ENCODE peak calls at places on chromosomes 12 and 14, in six cellular contexts. O is BJ, D is neural crest cell, W is K562, B is HL-60, R is brain microvascular endothelial cell. Y is an unnamed sample.

GRCh38 chr12:9735601-9736000 is 2.7 kb upstream of the CLECL1 start:
- DNase-seq in B (no peak), D (no peak), R (no peak), O (no peak), W (no peak), Y (no peak)

GRCh38 chr14:76810953-76811400 is 1.7 kb downstream of the ANGEL1 start:
- DNase-seq in D (no peak), R (peak; percentile 37), W (no peak), O (no peak), B (no peak), Y (no peak)

GRCh38 chr14:103628684-103629502 is at the start of gene KLC1:
- DNase-seq in O (no peak), B (peak; percentile 76), W (peak; percentile 84), D (peak; percentile 81), R (no peak), Y (no peak)

GRCh38 chr12:13959131-13959734 is 22.2 kb downstream of the GRIN2B start:
- DNase-seq in R (no peak), O (no peak), B (no peak), D (no peak), W (no peak), Y (no peak)

GRCh38 chr12:127964717-127965116 is 302.3 kb upstream of the TMEM132C start:
- DNase-seq in B (no peak), R (peak; percentile 77), O (no peak), D (no peak), W (no peak), Y (no peak)

GRCh38 chr14:61342486-61342885 is 21.1 kb downstream of the PRKCH start:
- DNase-seq in D (no peak), B (no peak), O (no peak), W (no peak), R (no peak), Y (no peak)

GRCh38 chr14:51370758-51371386 is 130.8 kb downstream of the TMX1 start:
- DNase-seq in O (no peak), D (no peak), W (no peak), R (peak; percentile 56), B (no peak), Y (no peak)

GRCh38 chr12:48910196-48910595 is 15.1 kb downstream of the FKBP11 start:
- DNase-seq in B (no peak), O (no peak), W (no peak), R (no peak), D (no peak), Y (no peak)

GRCh38 chr14:56243110-56243509 is 124.9 kb downstream of the PELI2 start:
- DNase-seq in R (no peak), D (no peak), B (no peak), W (no peak), O (no peak), Y (no peak)

GRCh38 chr14:56244138-56244789 is 126.1 kb downstream of the PELI2 start:
- DNase-seq in W (no peak), O (peak; percentile 78), D (no peak), R (peak; percentile 23), B (peak; percentile 77), Y (peak; percentile 68)

GRCh38 chr14:56248442-56248841 is 130.2 kb downstream of the PELI2 start:
- DNase-seq in D (no peak), B (no peak), W (no peak), O (no peak), R (no peak), Y (no peak)

DNA sequence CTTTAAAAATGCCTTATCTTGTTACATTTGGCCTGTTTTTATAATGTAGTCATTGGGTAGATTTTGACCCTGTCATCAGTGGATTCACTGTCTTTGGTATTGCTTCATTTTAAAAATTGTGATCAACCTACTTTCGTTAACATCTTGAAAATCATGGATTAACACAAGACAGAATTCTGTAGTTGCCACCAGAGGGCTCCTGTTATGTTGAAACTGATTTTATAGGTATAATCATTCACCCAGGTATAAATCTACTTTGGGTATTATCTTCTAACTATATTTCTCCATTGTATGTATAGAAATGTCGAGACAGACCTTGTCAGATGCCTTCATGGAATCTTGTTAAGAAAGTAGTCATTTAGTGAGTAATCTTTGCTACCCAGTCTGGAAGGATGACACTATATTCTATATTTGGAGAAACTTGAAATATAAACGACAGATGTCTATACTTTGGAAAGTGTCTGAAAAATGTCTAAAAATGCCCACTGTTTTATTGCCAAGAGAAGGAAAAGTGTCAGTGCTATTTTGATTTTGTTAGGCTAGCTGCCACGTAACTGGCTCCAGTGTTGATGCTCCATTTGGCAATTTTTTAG is 129.4 kb downstream of the PELI2 start:
- DNase-seq in D (no peak), O (no peak), W (no peak), R (no peak), B (no peak), Y (no peak)
- TF ChIP-seq CTCF in D (peak; percentile 56), O (peak; percentile 39), W (no peak), R (peak; percentile 36), B (no peak), Y (peak; percentile 10)

DNA sequence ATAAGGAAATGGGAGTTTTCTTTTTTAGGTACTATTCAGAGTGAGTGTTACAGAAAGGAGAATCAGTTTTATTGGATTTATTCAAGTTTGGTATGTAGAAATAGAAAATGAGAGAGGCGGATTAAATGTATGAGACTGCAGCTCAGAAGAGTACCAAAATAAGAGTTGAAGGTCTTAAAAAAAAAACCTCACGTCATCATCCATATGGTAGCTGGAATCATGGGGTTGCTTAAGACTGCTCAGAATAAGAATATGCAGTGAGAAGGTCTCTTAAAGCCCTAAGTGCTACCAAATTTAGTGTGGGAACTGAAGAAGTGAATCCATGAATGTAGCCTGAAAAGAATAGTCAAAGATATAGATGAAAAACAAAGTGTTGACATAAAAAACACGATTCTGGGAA is 825.5 kb upstream of the SEL1L start:
- DNase-seq in B (no peak), R (no peak), O (no peak), W (no peak), D (no peak), Y (no peak)
- TF ChIP-seq CTCF in B (no peak), R (no peak), O (no peak), W (no peak), D (no peak), Y (no peak)

DNA sequence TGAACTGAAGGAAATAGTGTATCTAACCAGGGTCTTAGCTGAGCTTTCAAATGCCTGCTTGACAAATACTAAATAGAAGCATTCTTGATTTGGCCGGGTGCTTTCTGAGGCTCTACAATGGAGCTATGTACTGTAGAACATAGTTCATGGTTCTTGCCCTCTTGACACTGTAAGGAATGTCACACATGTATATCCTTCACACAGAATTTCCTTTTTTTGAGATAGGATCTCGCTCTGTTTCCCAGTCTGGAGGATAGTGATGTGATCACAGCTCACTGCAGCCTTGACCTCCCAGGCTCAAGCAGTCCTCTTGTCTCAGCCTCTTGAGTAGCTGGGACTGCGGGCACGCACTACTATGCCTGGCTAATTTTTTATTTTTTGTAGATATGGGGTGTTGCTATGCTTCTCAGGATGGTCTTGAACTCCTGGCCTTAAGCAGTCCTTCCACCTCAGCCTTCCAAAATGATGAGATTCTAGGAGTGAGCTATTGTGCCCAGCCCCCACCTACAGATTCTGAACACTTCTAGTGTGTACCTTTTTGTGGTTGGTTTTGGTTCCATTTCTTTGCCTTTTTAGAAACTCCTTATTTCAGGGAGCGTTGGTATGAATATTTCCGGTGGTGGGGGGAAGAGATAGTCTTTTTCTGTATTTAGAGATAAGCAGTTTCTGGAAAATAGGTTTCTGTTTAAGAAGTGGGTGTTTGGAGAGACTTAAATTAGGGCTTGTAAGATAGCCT is 4.2 kb downstream of the MLXIP start:
- DNase-seq in D (no peak), R (no peak), O (no peak), W (no peak), B (no peak), Y (no peak)
- TF ChIP-seq CTCF in D (no peak), R (no peak), O (no peak), W (no peak), B (no peak), Y (no peak)

DNA sequence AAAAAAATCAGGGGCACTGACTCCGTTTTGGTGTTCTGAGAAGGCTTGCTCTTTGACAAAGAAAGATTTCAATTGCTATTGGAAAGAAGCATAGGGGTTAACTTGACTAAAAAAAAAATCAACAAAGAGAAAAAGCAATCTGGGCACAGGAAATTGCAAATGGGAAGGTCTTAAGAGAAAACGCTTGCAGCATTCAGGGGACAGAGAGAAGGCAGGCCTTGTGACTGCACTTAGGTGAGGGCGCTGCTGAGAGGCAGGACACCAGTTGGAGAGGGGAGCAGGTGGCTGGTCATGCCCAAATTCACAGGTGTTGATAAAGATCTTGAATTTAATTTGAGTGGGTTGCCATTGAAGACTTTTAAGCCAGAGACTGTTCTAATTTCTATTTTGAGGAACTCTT is 4.2 kb downstream of the FAR2 start:
- DNase-seq in B (no peak), D (no peak), W (no peak), R (no peak), O (no peak), Y (no peak)
- TF ChIP-seq CTCF in B (no peak), D (no peak), W (no peak), R (no peak), O (no peak), Y (no peak)

GRCh38 chr12:67993143-67993542 is 3.9 kb downstream of the IFNG-AS1 start:
- DNase-seq in O (no peak), D (no peak), W (no peak), B (no peak), R (no peak), Y (no peak)

GRCh38 chr12:67998379-67998778 is 9.1 kb downstream of the IFNG-AS1 start:
- DNase-seq in O (no peak), R (no peak), W (no peak), B (no peak), D (no peak), Y (no peak)

GRCh38 chr12:67991158-67991557 is 1.9 kb downstream of the IFNG-AS1 start:
- DNase-seq in B (no peak), R (no peak), O (no peak), D (no peak), W (no peak), Y (no peak)

GRCh38 chr12:67996347-67996746 is 7.1 kb downstream of the IFNG-AS1 start:
- DNase-seq in B (no peak), O (no peak), W (no peak), R (no peak), D (no peak), Y (no peak)

DNA sequence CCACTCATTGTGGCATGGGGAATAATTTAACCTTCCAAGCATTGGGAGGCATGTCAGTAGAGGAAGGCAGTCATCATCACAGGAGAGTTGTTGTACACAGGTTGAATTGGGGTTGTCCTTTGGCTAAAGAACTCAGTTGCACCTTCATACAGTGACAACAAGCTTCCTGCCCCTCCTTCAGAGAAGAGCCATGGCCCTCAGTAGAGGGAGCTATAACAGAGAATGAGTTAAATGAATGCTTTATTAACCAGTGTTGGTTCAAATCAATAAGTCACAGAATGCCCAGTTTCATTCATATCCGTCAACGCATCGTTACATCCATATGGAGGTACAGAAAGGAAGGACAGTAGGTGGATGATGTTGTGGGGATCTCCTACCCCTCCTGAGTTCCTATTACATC is 4.8 kb downstream of the IFNG-AS1 start:
- DNase-seq in B (no peak), D (no peak), O (no peak), R (no peak), W (no peak), Y (no peak)
- TF ChIP-seq CTCF in B (no peak), D (no peak), O (no peak), R (no peak), W (no peak), Y (no peak)

GRCh38 chr12:122835693-122836026 is 403 bp downstream of the HIP1R start:
- DNase-seq in B (peak; percentile 17), O (no peak), D (no peak), R (no peak), W (peak; percentile 87), Y (no peak)
- TF ChIP-seq CTCF in B (no peak), O (no peak), D (no peak), R (no peak), W (no peak), Y (no peak)

GRCh38 chr14:99602054-99602787 is 1.8 kb downstream of the CCDC85C start:
- DNase-seq in B (no peak), W (no peak), D (no peak), R (no peak), O (no peak), Y (no peak)
- TF ChIP-seq CTCF in B (no peak), W (no peak), D (no peak), R (no peak), O (no peak), Y (no peak)

GRCh38 chr14:91649930-91650329 is 82.0 kb downstream of the CATSPERB start:
- DNase-seq in O (no peak), D (no peak), B (peak; percentile 11), W (no peak), R (peak; percentile 43), Y (no peak)
- TF ChIP-seq CTCF in O (peak; percentile 33), D (peak; percentile 64), B (peak; percentile 47), W (no peak), R (peak; percentile 38), Y (peak; percentile 9)

Y was measured in AG04449.